ENCODE peak calls at places on chromosome 1, in ten cellular contexts. L, F, G, D, V, T, W, B, K and P are unnamed samples. For H3K27me3, the result is how much of the 10 kb centered on the place peaks cover.

GRCh38 chr1:40258445-40258769 is 371 bp downstream of the ZMPSTE24 start:
- DNase-seq in G (peak), V (no peak), D (no peak), W (no peak), K (no peak), F (peak), T (no peak), B (peak), L (peak), P (no peak)

GRCh38 chr1:201530741-201531521 is 8.0 kb upstream of the NAV1 start:
- DNase-seq in F (peak), V (peak), T (peak), L (peak), B (peak), G (peak), D (peak), K (peak), W (peak), P (peak)

GRCh38 chr1:235280467-235280866 is 47.5 kb downstream of the ARID4B start:
- DNase-seq in G (no peak), W (no peak), D (no peak), T (no peak), L (no peak), K (no peak), B (no peak), V (no peak), F (no peak), P (no peak)

GRCh38 chr1:151613275-151613867 is 1.5 kb downstream of the SNX27 start:
- DNase-seq in F (no peak), G (no peak), D (no peak), V (no peak), T (no peak), L (no peak), W (no peak), B (no peak), K (no peak), P (no peak)

GRCh38 chr1:152645146-152645545 is 18.0 kb upstream of the LCE2D start:
- DNase-seq in F (no peak), W (no peak), V (no peak), G (no peak), T (no peak), K (no peak), L (no peak), B (no peak), D (no peak), P (no peak)

GRCh38 chr1:180150982-180151381 is 3.7 kb upstream of the QSOX1 start:
- DNase-seq in D (no peak), T (no peak), K (no peak), W (no peak), B (peak), G (peak), L (no peak), V (no peak), F (no peak), P (no peak)

GRCh38 chr1:38500891-38501290 is 358.7 kb downstream of the RRAGC start:
- DNase-seq in G (no peak), W (no peak), K (no peak), B (no peak), F (no peak), L (no peak), D (no peak), T (no peak), V (no peak), P (no peak)

GRCh38 chr1:78447096-78447495 is 43.7 kb upstream of the PTGFR start:
- DNase-seq in K (no peak), L (peak), T (no peak), G (no peak), D (no peak), V (no peak), B (peak), W (no peak), F (no peak), P (no peak)

GRCh38 chr1:110672753-110673108 is 2.0 kb downstream of the KCNA3 start:
- DNase-seq in B (no peak), G (no peak), L (no peak), K (no peak), D (no peak), W (no peak), F (no peak), T (no peak), V (no peak), P (no peak)

GRCh38 chr1:110675060-110675791 is 486 bp upstream of the KCNA3 start:
- DNase-seq in V (no peak), T (peak), W (no peak), G (no peak), L (no peak), B (no peak), D (no peak), F (no peak), K (no peak), P (no peak)

GRCh38 chr1:110673197-110673701 is 1.5 kb downstream of the KCNA3 start:
- DNase-seq in F (no peak), K (no peak), B (no peak), W (no peak), V (no peak), D (no peak), G (no peak), T (no peak), L (no peak), P (no peak)

GRCh38 chr1:110674337-110675059 is at the start of gene KCNA3:
- DNase-seq in W (no peak), B (peak), T (peak), V (peak), L (no peak), G (no peak), F (no peak), K (no peak), D (peak), P (peak)

DNA sequence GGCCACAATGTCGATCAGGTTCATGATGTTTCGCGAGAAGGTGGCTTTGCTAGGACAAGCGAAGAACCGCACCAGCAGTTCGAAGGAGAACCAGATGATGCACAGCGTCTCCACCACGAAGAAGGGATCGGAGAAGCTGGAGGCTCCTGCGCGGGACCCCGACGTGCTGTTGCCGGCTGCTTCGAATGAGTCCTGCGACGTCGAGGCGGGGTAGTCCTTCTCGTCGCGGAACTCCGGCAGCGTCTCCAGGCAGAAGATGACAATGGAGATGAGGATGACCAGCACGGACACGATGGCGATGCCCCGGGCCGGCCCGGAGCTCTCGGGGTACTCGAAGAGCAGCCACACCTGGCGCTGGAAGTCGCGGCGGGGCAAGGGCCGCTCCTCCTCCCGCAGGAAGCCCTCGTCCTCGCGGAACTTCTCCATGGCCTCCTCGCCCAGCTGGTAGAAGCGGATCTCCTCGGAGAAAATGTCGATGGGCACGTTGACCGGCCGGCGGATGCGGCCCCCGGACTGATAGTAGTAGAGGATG is 869 bp downstream of the KCNA3 start:
- DNase-seq in D (no peak), T (no peak), L (no peak), W (no peak), V (no peak), G (no peak), K (no peak), F (no peak), B (no peak), P (no peak)
- H3K27me3 ChIP-seq in D (under half), T (under half), L (under half), W (under half), V (half or more), G (under half), K (under half), F (under half), B (half or more), P (under half)

GRCh38 chr1:22609291-22609690 is 27.1 kb upstream of the C1QA start:
- DNase-seq in V (no peak), W (no peak), L (no peak), F (no peak), K (no peak), G (no peak), T (no peak), D (no peak), B (no peak), P (no peak)
- H3K27me3 ChIP-seq in V (under half), W (under half), L (under half), F (under half), K (under half), G (under half), T (under half), D (under half), B (half or more), P (under half)

GRCh38 chr1:229093258-229093540 is 177.7 kb upstream of the RAB4A start:
- DNase-seq in G (no peak), K (no peak), W (no peak), B (no peak), T (no peak), L (no peak), F (no peak), V (no peak), D (no peak), P (no peak)
- H3K27me3 ChIP-seq in G (under half), K (under half), W (under half), B (under half), T (under half), L (under half), F (under half), V (under half), D (under half), P (under half)

GRCh38 chr1:90731382-90732050 is 14.4 kb upstream of the BARHL2 start:
- DNase-seq in D (no peak), F (no peak), L (no peak), G (no peak), W (no peak), K (no peak), V (no peak), T (no peak), B (no peak), P (no peak)

GRCh38 chr1:90730247-90731022 is 13.3 kb upstream of the BARHL2 start:
- DNase-seq in L (no peak), F (no peak), W (no peak), D (no peak), K (no peak), T (peak), V (no peak), B (peak), G (peak), P (no peak)

GRCh38 chr1:90728656-90729257 is 11.7 kb upstream of the BARHL2 start:
- DNase-seq in B (no peak), W (no peak), D (no peak), G (no peak), T (peak), V (no peak), K (no peak), F (no peak), L (no peak), P (no peak)

GRCh38 chr1:90727917-90728655 is 11.0 kb upstream of the BARHL2 start:
- DNase-seq in T (no peak), F (no peak), B (no peak), D (no peak), V (no peak), L (no peak), K (no peak), W (no peak), G (no peak), P (no peak)

DNA sequence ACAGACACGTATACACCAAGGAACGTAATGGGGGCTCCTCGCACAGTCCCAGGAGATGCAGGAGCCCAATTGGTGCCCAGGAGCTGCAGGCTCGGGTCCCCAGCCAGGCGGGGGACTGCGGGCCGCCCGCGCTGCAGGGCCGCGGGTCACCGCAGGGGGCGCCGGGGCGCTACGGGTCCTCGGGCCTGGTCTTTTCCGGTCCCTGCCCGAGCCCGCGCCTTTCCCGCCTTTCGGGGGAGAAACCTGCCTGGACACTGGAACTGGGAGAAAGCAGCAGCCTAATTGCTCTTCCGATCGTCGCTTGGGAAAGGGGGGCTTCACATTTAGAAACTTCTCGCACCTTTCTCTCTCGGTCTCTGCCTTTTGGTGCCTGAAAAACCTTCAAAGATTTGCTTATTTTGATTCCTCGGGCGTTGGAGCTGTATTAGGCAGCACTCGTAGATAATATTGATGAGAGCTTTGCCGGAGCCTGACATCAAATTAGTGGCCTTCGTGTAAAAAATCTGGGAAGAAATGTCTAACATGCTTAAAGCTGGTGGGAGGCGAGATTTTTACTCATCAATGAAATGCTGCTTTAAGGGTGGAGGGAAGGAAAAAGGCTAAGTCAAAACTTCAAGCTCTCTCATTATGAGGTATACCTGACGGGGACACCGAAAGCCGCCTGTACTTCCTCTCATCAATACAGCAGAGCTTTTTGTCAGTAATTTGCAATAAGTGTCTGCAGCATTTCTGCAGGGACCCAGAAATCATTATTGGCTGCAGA is 12.6 kb upstream of the BARHL2 start:
- DNase-seq in T (peak), D (no peak), L (no peak), V (no peak), K (no peak), F (no peak), G (no peak), B (no peak), W (no peak), P (peak)
- H3K27me3 ChIP-seq in T (half or more), D (half or more), L (half or more), V (half or more), K (half or more), F (half or more), G (half or more), B (half or more), W (under half), P (half or more)